ENCODE peak calls at places on chromosomes 12 and 14, in seven cellular contexts. G is IMR-90, D is H1, J is neuronal stem cell, Y is trophoblast cell, R is H9, W is mesenchymal stem cell. F is an unnamed sample.
A peak's percentile ranks its signal among the peaks of the same experiment; 100 is the strongest.

GRCh38 chr12:64611430-64612286 is 1.4 kb downstream of the RASSF3 start:
- DNase-seq in D (no peak), W (peak; percentile 52), J (no peak), Y (no peak), R (no peak), G (peak; percentile 27), F (no peak)

GRCh38 chr12:26573212-26573909 is 259.6 kb downstream of the ITPR2 start:
- DNase-seq in D (no peak), Y (no peak), G (no peak), W (no peak), R (no peak), J (no peak), F (peak; percentile 69)

GRCh38 chr12:64160718-64161060 is 61.4 kb downstream of the KICS2 start:
- DNase-seq in Y (peak; percentile 19), G (peak; percentile 73), J (no peak), R (no peak), D (no peak), W (no peak), F (no peak)

GRCh38 chr14:96423012-96423411 is 31.1 kb downstream of the AK7 start:
- DNase-seq in D (no peak), G (no peak), R (no peak), Y (no peak), J (no peak), W (no peak), F (no peak)

GRCh38 chr14:93048843-93049242 is 66.9 kb downstream of the ITPK1 start:
- DNase-seq in Y (no peak), J (no peak), R (no peak), G (no peak), W (no peak), D (no peak), F (no peak)

GRCh38 chr14:70525691-70526090 is 9.1 kb downstream of the ADAM20 start:
- DNase-seq in W (no peak), R (no peak), D (no peak), J (no peak), Y (no peak), G (no peak), F (no peak)

GRCh38 chr14:53062856-53063255 is 90.3 kb downstream of the DDHD1 start:
- DNase-seq in W (no peak), R (no peak), D (no peak), G (peak; percentile 70), J (no peak), Y (no peak), F (no peak)

GRCh38 chr12:16586350-16587109 is 19.4 kb downstream of the LMO3 start:
- DNase-seq in Y (no peak), J (no peak), G (peak; percentile 64), D (no peak), W (no peak), R (no peak), F (no peak)

GRCh38 chr12:127716181-127716580 is 550.8 kb upstream of the TMEM132C start:
- DNase-seq in R (no peak), Y (no peak), G (no peak), D (no peak), W (no peak), J (no peak), F (no peak)

GRCh38 chr14:102883028-102883953 is 39.2 kb upstream of the AMN start:
- DNase-seq in W (no peak), J (no peak), R (no peak), D (no peak), Y (no peak), G (no peak), F (no peak)

GRCh38 chr12:130181211-130181610 is 18.9 kb downstream of the FZD10 start:
- DNase-seq in Y (no peak), W (no peak), D (no peak), R (no peak), J (no peak), G (no peak), F (no peak)

GRCh38 chr12:120229583-120230325 is 28.8 kb upstream of the RPLP0 start:
- DNase-seq in G (no peak), Y (peak; percentile 98), W (peak; percentile 79), J (no peak), R (peak; percentile 68), D (no peak), F (peak; percentile 97)
- H3K4me1 ChIP-seq in G (peaks cover 62% of the 10 kb centered on the region), Y (peaks cover 66% of the 10 kb centered on the region), W (peaks cover 77% of the 10 kb centered on the region), J (peaks cover 56% of the 10 kb centered on the region), R (peaks cover 37% of the 10 kb centered on the region), D (peaks cover 47% of the 10 kb centered on the region), F (peaks cover 60% of the 10 kb centered on the region)

GRCh38 chr12:30314506-30315100 is 381.1 kb downstream of the IPO8 start:
- DNase-seq in W (no peak), Y (no peak), J (no peak), R (no peak), G (no peak), D (no peak), F (no peak)

GRCh38 chr12:30323008-30323407 is 372.7 kb downstream of the IPO8 start:
- DNase-seq in W (no peak), Y (no peak), R (no peak), G (no peak), D (no peak), J (no peak), F (no peak)

GRCh38 chr12:30320561-30320960 is 375.1 kb downstream of the IPO8 start:
- DNase-seq in R (no peak), D (no peak), W (no peak), G (no peak), Y (no peak), J (no peak), F (no peak)
- H3K4ac ChIP-seq in R (no peak overlapping the region), D (no peak overlapping the region), W (no peak overlapping the region), G (no peak overlapping the region), Y (no peak overlapping the region), J (no peak overlapping the region), F (no peak overlapping the region)

GRCh38 chr12:13749380-13749779 is 232.0 kb downstream of the GRIN2B start:
- DNase-seq in J (no peak), R (peak; percentile 90), W (no peak), Y (no peak), D (peak; percentile 70), G (no peak), F (peak; percentile 81)
- H3K4me1 ChIP-seq in J (peaks cover 21% of the 10 kb centered on the region), R (peaks cover 9% of the 10 kb centered on the region), W (no peaks in the 10 kb centered on the region), Y (no peaks in the 10 kb centered on the region), D (peaks cover 8% of the 10 kb centered on the region), G (no peaks in the 10 kb centered on the region), F (peaks cover 6% of the 10 kb centered on the region)

GRCh38 chr14:88385212-88386101 is at the start of gene SPATA7:
- DNase-seq in R (peak; percentile 97), W (peak; percentile 93), J (peak; percentile 93), G (peak; percentile 89), D (peak; percentile 95), Y (peak; percentile 93), F (peak; percentile 96)

GRCh38 chr14:88388741-88389282 is 3.4 kb downstream of the SPATA7 start:
- DNase-seq in J (no peak), G (no peak), W (no peak), Y (no peak), R (no peak), D (no peak), F (no peak)

GRCh38 chr14:88380405-88380804 is 5.1 kb upstream of the SPATA7 start:
- DNase-seq in G (peak; percentile 5), D (no peak), J (no peak), R (no peak), W (no peak), Y (no peak), F (no peak)

GRCh38 chr14:88384653-88385205 is 728 bp upstream of the SPATA7 start:
- DNase-seq in W (peak; percentile 19), J (no peak), Y (peak; percentile 47), R (no peak), D (no peak), G (no peak), F (no peak)

GRCh38 chr14:88386395-88386794 is 938 bp downstream of the SPATA7 start:
- DNase-seq in Y (no peak), D (no peak), W (no peak), J (no peak), R (no peak), G (no peak), F (no peak)
- H3K4ac ChIP-seq in Y (no peak overlapping the region), D (no peak overlapping the region), W (no peak overlapping the region), J (no peak overlapping the region), R (no peak overlapping the region), G (peak overlapping the region; percentile 78), F (no peak overlapping the region)

GRCh38 chr12:109551108-109551507 is 22.2 kb downstream of the MMAB start:
- DNase-seq in W (no peak), J (no peak), Y (no peak), R (no peak), G (no peak), D (no peak), F (no peak)
- H3K4me1 ChIP-seq in W (peaks cover 7% of the 10 kb centered on the region), J (peaks cover 18% of the 10 kb centered on the region), Y (no peaks in the 10 kb centered on the region), R (no peaks in the 10 kb centered on the region), G (no peaks in the 10 kb centered on the region), D (no peaks in the 10 kb centered on the region), F (no peaks in the 10 kb centered on the region)

GRCh38 chr14:61179061-61179675 is 102.0 kb downstream of the TMEM30B start:
- DNase-seq in Y (no peak), R (no peak), D (no peak), G (peak; percentile 26), W (peak; percentile 50), J (no peak), F (peak; percentile 23)
- H3K4ac ChIP-seq in Y (no peak overlapping the region), R (no peak overlapping the region), D (no peak overlapping the region), G (peak overlapping the region; percentile 100), W (peak overlapping the region; percentile 98), J (peak overlapping the region; percentile 69), F (no peak overlapping the region)

F was measured in mesendoderm.